ENCODE peak calls at places on chromosomes 13 and 19, in seven cellular contexts. H, V, G, S, N, T and D are unnamed samples.

GRCh38 chr19:43814663-43815352 is 12.3 kb upstream of the ZNF283 start:
- DNase-seq in S (no peak), N (no peak), V (no peak), H (no peak), G (no peak), T (no peak), D (no peak)

GRCh38 chr19:52070496-52070895 is 21.9 kb upstream of the ZNF432 start:
- DNase-seq in T (no peak), N (no peak), G (no peak), S (no peak), H (no peak), V (no peak), D (no peak)

GRCh38 chr19:20179946-20180345 is 12.9 kb downstream of the ZNF486 start:
- DNase-seq in V (no peak), N (no peak), T (no peak), G (no peak), H (no peak), S (no peak), D (no peak)

GRCh38 chr13:47250141-47250540 is 353.3 kb upstream of the HTR2A start:
- DNase-seq in G (no peak), T (no peak), N (no peak), V (no peak), H (no peak), S (no peak), D (no peak)

GRCh38 chr19:27793644-27794443 is 1419.1 kb downstream of the UQCRFS1 start:
- DNase-seq in N (peak), G (peak), S (peak), T (peak), V (peak), H (peak), D (peak)

GRCh38 chr13:53201454-53202225 is 173.0 kb downstream of the OLFM4 start:
- DNase-seq in T (no peak), G (peak), N (no peak), H (peak), V (peak), S (no peak), D (no peak)

GRCh38 chr19:31092189-31092753 is 257.0 kb downstream of the TSHZ3 start:
- DNase-seq in G (no peak), S (no peak), N (no peak), T (no peak), V (no peak), H (no peak), D (no peak)

GRCh38 chr19:44573183-44573582 is 40.2 kb upstream of the IGSF23 start:
- DNase-seq in S (no peak), G (no peak), V (peak), H (no peak), N (no peak), T (no peak), D (no peak)

GRCh38 chr19:39390460-39390758 is 497 bp downstream of the PAF1 start:
- DNase-seq in S (no peak), N (peak), V (no peak), G (no peak), H (no peak), T (peak), D (no peak)

GRCh38 chr19:51692065-51692915 is 840 bp upstream of the SPACA6 start:
- DNase-seq in H (no peak), S (no peak), V (no peak), G (no peak), N (no peak), T (no peak), D (no peak)

GRCh38 chr13:80132741-80133601 is 208.0 kb downstream of the SPRY2 start:
- DNase-seq in T (no peak), S (no peak), N (peak), G (peak), H (peak), V (peak), D (peak)

GRCh38 chr19:27822336-27822735 is 1390.6 kb downstream of the UQCRFS1 start:
- DNase-seq in H (no peak), G (no peak), S (no peak), V (no peak), T (no peak), N (no peak), D (no peak)

GRCh38 chr13:45325806-45326205 is 15.2 kb downstream of the TPT1 start:
- DNase-seq in G (no peak), N (no peak), V (no peak), S (no peak), H (peak), T (no peak), D (no peak)

GRCh38 chr19:8304841-8305621 is 3.1 kb downstream of the CD320 start:
- DNase-seq in N (peak), T (peak), H (peak), S (no peak), V (peak), G (peak), D (peak)

GRCh38 chr13:30128591-30128990 is 178.8 kb downstream of the KATNAL1 start:
- DNase-seq in T (no peak), V (no peak), N (no peak), G (no peak), H (no peak), S (no peak), D (no peak)

GRCh38 chr13:113647351-113648217 is 10.4 kb downstream of the ATP4B start:
- DNase-seq in T (no peak), H (peak), V (peak), S (no peak), N (peak), G (no peak), D (peak)

DNA sequence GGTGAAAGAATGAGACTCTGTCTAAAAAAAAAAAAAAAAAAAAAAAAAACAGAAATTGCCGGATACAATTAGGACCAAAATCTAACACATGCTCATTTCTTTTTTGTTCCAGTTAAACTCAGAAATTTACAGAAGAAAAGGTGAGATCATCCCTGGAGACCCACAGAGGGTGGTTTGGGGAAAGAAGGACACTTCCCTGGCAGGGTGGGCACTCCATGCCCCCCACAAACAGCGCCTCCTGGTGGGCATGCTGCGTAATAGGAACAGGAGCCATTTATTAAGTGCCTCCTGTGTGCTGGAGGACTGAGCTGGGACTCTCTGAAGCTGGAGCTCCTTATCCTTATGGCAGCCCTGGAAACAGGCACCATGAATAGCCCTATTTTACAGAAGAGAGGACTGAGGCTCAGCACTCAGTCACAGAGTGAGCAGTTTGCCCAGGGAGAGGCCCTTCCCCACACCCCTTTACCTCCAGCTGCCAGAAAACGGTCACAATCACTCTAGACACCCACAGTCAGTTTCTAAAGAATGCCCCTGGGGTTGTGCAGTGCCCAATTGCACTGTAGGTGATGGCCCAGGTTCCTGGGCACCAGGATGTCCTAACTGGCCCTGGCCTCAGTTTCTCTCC is 10.1 kb downstream of the C19orf38 start:
- DNase-seq in V (peak), S (no peak), N (no peak), T (no peak), G (no peak), H (no peak), D (no peak)
- TF ChIP-seq CTCF in V (peak), S (peak), N (no peak), T (peak), G (peak), H (peak), D (peak)

DNA sequence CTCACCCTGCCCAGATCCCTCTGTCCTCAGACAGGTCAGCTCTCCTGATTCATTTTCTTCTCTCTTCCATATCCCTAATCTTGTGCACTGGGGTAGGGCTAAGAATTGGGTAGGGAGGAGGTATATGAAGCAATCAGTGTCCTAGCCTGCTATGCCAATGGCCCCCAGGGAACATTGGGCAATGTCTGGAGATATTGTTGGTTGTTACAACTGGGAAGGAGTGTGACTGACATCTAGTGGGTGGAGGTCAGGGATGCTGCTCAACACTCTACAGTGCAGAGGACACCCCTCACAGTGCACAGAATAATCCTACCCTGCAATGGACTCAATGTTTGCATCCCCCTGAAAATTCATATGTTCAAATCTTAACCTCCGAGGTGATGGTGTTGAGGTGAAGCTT is 57.5 kb downstream of the CPAMD8 start:
- DNase-seq in S (no peak), T (no peak), G (no peak), N (no peak), H (no peak), V (no peak), D (no peak)
- TF ChIP-seq CTCF in S (no peak), T (no peak), G (no peak), N (no peak), H (no peak), V (peak), D (no peak)

DNA sequence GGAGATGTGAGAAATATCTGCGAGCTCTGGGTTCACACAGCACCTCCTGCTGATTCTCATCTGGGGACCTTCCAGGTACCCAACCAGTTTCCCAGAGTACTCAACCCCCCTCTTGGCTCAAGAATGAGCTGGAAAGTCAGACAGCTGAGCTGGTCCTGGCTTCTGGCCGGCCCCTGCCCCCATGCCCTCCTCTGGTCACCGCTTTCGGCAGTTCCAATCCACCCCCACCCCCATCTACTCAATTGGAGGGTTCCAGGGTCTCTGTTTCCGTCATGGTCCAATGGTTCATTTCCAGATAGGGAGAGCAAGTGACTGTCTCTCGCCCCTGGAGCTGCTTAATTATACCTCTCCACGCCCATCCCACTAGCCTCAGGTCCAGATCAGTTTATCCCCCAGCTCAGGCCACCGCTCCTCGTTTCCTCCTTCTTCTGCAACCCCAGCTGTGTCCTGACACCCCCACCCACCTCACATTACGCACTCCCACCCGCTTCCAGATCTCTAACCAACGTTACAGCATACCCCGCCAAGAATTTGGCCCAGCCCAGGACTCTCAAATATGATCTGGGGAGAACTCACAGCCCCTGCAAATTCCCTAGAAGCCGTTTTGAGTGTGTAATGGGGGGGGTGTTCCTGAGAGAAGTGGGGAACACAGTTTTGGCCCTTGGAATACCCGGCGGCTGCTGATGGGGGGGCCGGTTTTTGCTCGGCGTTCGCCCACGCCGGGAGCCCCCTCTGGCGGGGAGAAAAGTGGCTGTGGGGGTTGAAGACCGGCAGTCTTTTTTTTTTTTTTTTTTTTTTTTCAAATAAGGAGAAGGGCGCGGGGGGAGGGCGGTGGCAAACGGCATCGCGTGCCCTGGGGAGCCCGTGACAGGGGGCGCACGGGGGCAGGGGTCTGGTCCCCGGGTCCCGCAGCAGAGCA is 1.8 kb upstream of the PDE4A start:
- DNase-seq in S (no peak), N (no peak), H (no peak), V (peak), T (no peak), G (no peak), D (no peak)
- TF ChIP-seq CTCF in S (no peak), N (no peak), H (no peak), V (no peak), T (no peak), G (no peak), D (no peak)

GRCh38 chr19:18322318-18322758 is 538 bp downstream of the LSM4 start:
- DNase-seq in V (peak), S (no peak), T (peak), G (no peak), H (no peak), N (peak), D (no peak)
- TF ChIP-seq CTCF in V (peak), S (no peak), T (no peak), G (peak), H (no peak), N (no peak), D (no peak)

GRCh38 chr19:46404884-46405658 is 8.3 kb downstream of the CCDC8 start:
- DNase-seq in G (no peak), V (peak), N (no peak), H (peak), T (no peak), S (no peak), D (peak)

GRCh38 chr19:46407891-46408426 is 5.4 kb downstream of the CCDC8 start:
- DNase-seq in G (no peak), S (no peak), T (no peak), V (peak), N (no peak), H (peak), D (no peak)

GRCh38 chr19:46402725-46403124 is 10.6 kb downstream of the CCDC8 start:
- DNase-seq in T (no peak), N (no peak), G (no peak), S (no peak), H (peak), V (no peak), D (no peak)

GRCh38 chr19:46408611-46409039 is 4.7 kb downstream of the CCDC8 start:
- DNase-seq in T (peak), N (peak), V (peak), H (peak), S (no peak), G (no peak), D (no peak)

DNA sequence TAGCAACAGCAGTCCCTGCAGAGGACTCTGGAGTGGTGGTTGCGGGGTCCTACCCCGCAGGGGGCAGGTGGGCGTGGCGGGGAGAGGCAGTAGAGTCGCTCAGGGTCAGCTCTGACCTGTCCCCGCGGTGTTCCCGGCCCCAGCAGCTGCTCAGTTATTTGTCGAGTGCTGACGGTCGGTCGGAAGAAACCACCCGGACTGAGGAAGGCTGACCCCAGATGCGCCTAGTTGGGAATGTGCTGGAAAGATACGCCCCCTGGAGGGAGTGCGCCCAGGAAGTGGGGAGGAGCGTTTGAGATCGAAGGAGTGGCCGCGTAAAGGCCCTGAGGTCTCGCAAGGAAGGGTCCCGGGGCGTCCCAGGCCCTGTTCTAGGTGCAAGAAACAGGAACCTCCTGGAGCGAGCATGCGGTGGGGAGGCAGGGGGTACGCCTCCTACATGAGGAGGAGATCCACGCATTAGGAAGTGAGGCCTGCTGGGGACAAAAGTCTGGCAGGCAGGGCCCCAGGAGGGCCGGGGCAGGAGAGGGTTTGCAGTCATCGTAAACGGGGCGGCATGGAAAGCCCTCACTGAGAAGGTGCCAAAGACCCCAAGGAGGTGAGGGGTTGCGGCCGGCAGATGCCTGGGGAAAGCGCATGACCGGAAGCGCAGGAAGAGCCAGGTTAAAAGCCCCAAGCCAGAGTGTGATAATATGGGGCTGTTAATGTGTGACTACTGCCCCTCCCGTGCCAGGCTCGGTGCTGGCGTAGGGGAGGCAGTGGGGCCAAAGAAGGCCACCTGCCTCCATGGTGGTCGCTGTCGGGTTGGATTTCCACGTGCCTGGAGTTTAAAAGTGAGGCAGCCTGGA is 9.1 kb downstream of the CCDC8 start:
- DNase-seq in T (no peak), S (no peak), N (peak), H (peak), G (peak), V (peak), D (no peak)
- TF ChIP-seq CTCF in T (no peak), S (no peak), N (no peak), H (peak), G (peak), V (peak), D (no peak)

DNA sequence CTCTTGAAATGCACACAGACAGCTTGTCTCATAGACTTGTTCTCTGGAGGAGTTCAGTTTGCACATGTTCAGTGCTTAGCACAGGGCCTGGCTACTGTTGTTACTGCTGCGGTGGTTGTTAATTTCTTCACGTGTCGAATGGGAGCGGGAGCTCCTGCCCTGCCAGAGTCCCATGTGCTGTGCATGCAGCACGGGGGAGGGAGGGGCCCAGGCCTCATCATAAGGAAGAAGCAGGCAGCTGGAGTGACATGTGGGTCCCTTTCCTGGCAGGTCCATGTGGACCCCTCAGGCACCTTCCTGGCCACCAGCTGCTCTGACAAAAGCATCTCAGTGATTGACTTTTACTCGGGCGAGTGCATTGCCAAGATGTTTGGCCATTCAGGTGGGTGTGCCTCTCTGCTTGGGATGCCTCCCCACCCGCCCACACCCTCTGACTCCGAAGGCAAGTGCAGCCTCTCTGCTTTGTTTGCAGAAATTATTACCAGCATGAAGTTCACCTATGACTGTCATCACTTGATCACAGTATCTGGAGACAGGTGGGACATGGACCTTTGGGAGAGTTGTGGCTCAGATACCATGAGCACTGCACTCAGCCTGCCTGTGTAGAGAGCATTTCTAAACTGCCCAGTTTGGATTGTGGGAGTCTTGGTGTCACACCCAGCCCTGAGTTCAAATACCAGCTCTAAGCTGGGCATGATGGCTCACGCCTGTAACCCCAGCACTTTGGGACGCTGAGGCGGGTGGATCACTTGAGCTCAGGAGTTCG is 19.8 kb upstream of the OVOL3 start:
- DNase-seq in H (no peak), N (no peak), S (no peak), T (no peak), G (no peak), V (no peak), D (no peak)
- TF ChIP-seq CTCF in H (no peak), N (no peak), S (no peak), T (no peak), G (no peak), V (no peak), D (no peak)

DNA sequence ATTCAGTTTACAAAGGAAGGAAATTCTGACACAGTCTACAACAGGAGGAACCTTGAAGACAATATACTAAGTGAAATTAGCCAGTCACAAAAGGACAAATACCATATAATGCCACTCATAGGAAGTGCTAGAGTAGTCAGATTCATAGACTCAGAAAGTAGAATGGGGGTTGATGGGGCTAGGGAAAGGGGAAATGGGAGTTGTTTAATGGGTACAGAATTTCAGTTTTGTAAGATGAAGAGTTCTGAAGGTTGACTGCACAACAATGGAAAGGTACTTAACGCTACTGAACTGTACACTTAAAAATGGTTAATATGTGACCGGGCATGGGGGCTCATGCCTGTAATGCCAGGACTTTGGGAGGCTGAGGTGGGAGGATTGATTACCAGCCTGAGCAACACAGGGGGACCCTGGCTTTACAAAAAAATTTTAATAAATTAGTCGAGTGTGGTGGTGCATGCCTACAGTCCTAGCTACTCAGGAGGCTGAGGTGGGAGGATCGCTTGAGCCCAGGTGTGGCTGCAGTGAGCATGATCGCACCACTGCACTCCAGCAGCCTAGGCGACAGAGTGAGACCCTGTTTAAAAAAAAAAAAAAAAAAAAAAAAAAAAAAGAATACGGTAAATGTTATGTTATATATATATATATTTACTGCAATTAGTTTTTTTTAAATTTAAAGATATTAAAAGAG is 45.0 kb downstream of the SLC15A1 start:
- DNase-seq in T (no peak), V (no peak), S (no peak), H (no peak), N (no peak), G (no peak), D (no peak)
- TF ChIP-seq CTCF in T (no peak), V (no peak), S (no peak), H (no peak), N (no peak), G (no peak), D (no peak)